ENCODE peak calls at places on chromosomes 2 and 18, in six cellular contexts. R is thyroid gland, N is cardiac muscle cell, H is tibial artery, W is adrenal gland, U is hepatocyte. J is an unnamed sample. For H3K4me1 and H3K9me3, the result is how much of the 10 kb centered on the place peaks cover.

GRCh38 chr18:63149200-63149587 is 170.4 kb downstream of the BCL2 start:
- DNase-seq in R (no peak), N (no peak), H (no peak), W (no peak), U (no peak), J (no peak)

GRCh38 chr18:13260114-13260926 is 41.8 kb downstream of the LDLRAD4 start:
- DNase-seq in R (peak), N (no peak), H (peak), W (peak), U (no peak), J (no peak)

GRCh38 chr2:43169987-43170732 is 56.2 kb downstream of the ZFP36L2 start:
- DNase-seq in R (no peak), N (peak), H (no peak), W (no peak), U (no peak), J (no peak)

GRCh38 chr18:76644580-76644979 is 149.5 kb upstream of the ZNF516 start:
- DNase-seq in R (no peak), N (no peak), H (no peak), W (no peak), U (no peak), J (no peak)

GRCh38 chr2:217994776-217995274 is 8.0 kb downstream of the TNS1 start:
- DNase-seq in R (peak), N (no peak), H (no peak), W (no peak), U (no peak), J (peak)

GRCh38 chr2:216559625-216560156 is 61.0 kb downstream of the RPL37A start:
- DNase-seq in R (no peak), N (no peak), H (no peak), W (no peak), U (no peak), J (no peak)

GRCh38 chr2:227411320-227411989 is 23.7 kb upstream of the SCYGR1 start:
- DNase-seq in R (no peak), N (no peak), H (no peak), W (no peak), U (no peak), J (no peak)

GRCh38 chr18:1526996-1527395 is 622.3 kb downstream of the ADCYAP1 start:
- DNase-seq in R (no peak), N (no peak), H (no peak), W (no peak), U (no peak), J (no peak)

GRCh38 chr2:241228081-241228859 is 39.8 kb downstream of the ANO7 start:
- DNase-seq in R (no peak), N (no peak), H (no peak), W (no peak), U (no peak), J (peak)

GRCh38 chr2:79984476-79984875 is 320.1 kb downstream of the LRRTM1 start:
- DNase-seq in R (no peak), N (no peak), H (no peak), W (no peak), U (no peak), J (no peak)

GRCh38 chr2:221480251-221480650 is 91.9 kb downstream of the EPHA4 start:
- DNase-seq in R (no peak), N (no peak), H (no peak), W (no peak), U (no peak), J (no peak)

GRCh38 chr2:217912030-217913024 is 90.5 kb downstream of the TNS1 start:
- DNase-seq in R (no peak), N (no peak), H (no peak), W (no peak), U (no peak), J (no peak)

GRCh38 chr18:10023853-10024638 is 110.2 kb downstream of the VAPA start:
- DNase-seq in R (no peak), N (no peak), H (no peak), W (peak), U (no peak), J (no peak)

GRCh38 chr2:77954931-77955330 is 432.8 kb upstream of the LRRTM4 start:
- DNase-seq in R (no peak), N (no peak), H (no peak), W (no peak), U (no peak), J (no peak)

GRCh38 chr2:201204655-201205515 is 21.9 kb downstream of the CASP10 start:
- DNase-seq in R (no peak), N (no peak), H (no peak), W (no peak), U (no peak), J (no peak)

GRCh38 chr2:216354236-216354788 is 18.0 kb downstream of the MARCHF4 start:
- DNase-seq in R (no peak), N (no peak), H (no peak), W (no peak), U (no peak), J (no peak)

GRCh38 chr2:218890369-218890768 is 9.7 kb downstream of the WNT10A start:
- DNase-seq in R (no peak), N (no peak), H (no peak), W (no peak), U (no peak), J (no peak)

GRCh38 chr2:19902272-19902730 is 518 bp upstream of the TTC32 start:
- DNase-seq in R (no peak), N (no peak), H (no peak), W (no peak), U (no peak), J (no peak)

GRCh38 chr2:240972636-240973521 is 25.5 kb upstream of the SNED1 start:
- DNase-seq in R (peak), N (no peak), H (no peak), W (no peak), U (no peak), J (peak)

GRCh38 chr2:134712736-134713495 is 5.9 kb downstream of the TMEM163 start:
- DNase-seq in R (no peak), N (no peak), H (no peak), W (no peak), U (no peak), J (no peak)

GRCh38 chr2:70089220-70089945 is 2.1 kb downstream of the PCBP1 start:
- DNase-seq in R (peak), N (peak), H (no peak), W (peak), U (peak), J (peak)

GRCh38 chr2:76641506-76641905 is 880.7 kb downstream of the LRRTM4 start:
- DNase-seq in R (no peak), N (no peak), H (no peak), W (no peak), U (no peak), J (no peak)

GRCh38 chr18:54983041-54983686 is 23.9 kb upstream of the CCDC68 start:
- DNase-seq in R (no peak), N (peak), H (no peak), W (no peak), U (peak), J (no peak)

DNA sequence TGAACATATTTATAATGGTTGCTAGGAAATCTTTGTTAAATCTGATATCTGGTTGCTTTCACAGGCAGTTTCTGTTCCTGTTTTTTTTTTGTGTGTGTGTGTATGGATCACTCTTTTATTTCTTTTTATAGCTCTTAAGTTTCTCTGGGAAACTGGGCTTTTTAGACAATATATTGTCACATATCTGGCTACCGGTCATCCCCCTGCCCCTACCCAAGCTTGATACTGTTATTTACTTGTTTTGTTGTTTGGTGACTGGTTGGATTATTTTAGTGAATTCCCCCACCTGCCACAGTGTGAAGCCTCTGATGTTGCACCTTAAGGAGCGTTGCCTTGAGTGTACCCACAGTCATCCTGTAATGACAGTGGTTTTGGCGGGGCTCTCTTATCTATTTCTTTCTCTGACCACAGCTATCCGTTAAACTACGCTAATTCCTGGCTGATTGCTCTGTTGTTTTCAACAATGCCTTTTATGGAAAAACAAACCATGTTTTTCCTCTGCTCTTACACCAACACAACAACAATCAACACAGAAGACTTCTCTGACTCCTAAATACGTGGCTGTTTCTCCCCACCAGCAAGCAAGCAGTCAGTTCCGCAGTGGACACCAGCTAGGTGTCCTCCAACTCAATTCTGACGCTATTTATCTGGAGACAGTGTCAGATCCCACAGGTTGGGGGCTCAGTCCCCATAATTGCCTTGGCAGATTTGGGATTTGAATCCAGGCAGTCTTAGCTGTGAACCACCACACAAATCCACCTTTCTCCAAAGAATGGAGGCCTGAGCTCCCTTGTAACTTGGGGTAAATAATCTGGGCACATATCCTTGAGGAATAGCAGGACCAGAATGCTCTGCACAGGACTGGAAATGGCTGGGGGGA is 10.9 kb downstream of the GNLY start:
- DNase-seq in R (no peak), N (no peak), H (no peak), W (peak), U (no peak), J (no peak)
- H3K4me1 ChIP-seq in R (half or more), N (under half), H (under half), W (half or more), U (under half), J (under half)

GRCh38 chr2:12857891-12858290 is 141.2 kb downstream of the TRIB2 start:
- DNase-seq in R (no peak), N (no peak), H (no peak), W (no peak), U (no peak), J (no peak)
- H3K9me3 ChIP-seq in R (under half), N (under half), H (under half), W (under half), U (under half), J (under half)

GRCh38 chr2:105381119-105381668 is 17.7 kb downstream of the FHL2 start:
- DNase-seq in R (no peak), N (no peak), H (no peak), W (peak), U (no peak), J (no peak)

GRCh38 chr2:105380432-105381118 is 18.3 kb downstream of the FHL2 start:
- DNase-seq in R (no peak), N (no peak), H (no peak), W (peak), U (no peak), J (no peak)

GRCh38 chr2:105378921-105379383 is 19.9 kb downstream of the FHL2 start:
- DNase-seq in R (no peak), N (no peak), H (no peak), W (peak), U (no peak), J (no peak)

GRCh38 chr2:105378276-105378840 is 20.5 kb downstream of the FHL2 start:
- DNase-seq in R (no peak), N (no peak), H (no peak), W (peak), U (no peak), J (no peak)

DNA sequence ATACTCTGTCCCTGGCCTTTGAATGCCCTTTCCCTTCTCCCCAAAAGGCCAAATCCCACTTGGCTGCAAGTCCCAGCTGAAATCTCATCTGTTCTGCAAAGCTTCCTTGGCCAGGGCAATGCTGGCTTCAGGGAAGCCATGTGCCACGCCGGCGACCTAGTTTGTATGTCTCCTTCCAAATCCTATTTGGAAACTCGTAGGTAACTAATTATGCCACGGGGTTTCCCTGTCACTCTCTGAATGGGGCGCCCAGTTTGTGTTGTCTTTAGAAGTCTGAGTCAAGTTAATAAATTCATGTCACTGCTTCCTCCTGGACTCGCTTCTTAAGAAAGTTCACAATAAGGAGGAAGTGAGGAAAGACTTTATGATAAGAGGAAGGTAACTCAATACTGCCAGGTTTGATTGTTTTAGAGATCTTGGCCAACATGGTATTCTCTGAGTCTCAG is 19.1 kb downstream of the FHL2 start:
- DNase-seq in R (no peak), N (no peak), H (no peak), W (peak), U (no peak), J (no peak)
- H3K4me1 ChIP-seq in R (under half), N (half or more), H (half or more), W (half or more), U (under half), J (half or more)

GRCh38 chr18:78926243-78926615 is 53.4 kb upstream of the SALL3 start:
- DNase-seq in R (no peak), N (no peak), H (no peak), W (no peak), U (no peak), J (no peak)
- H3K9me3 ChIP-seq in R (under half), N (under half), H (under half), W (under half), U (under half), J (under half)

GRCh38 chr2:156492979-156493378 is 56.8 kb downstream of the GPD2 start:
- DNase-seq in R (no peak), N (no peak), H (no peak), W (no peak), U (no peak), J (no peak)
- H3K4me1 ChIP-seq in R (under half), N (under half), H (under half), W (under half), U (under half), J (under half)

GRCh38 chr2:26144031-26144430 is 28.9 kb upstream of the GAREM2 start:
- DNase-seq in R (no peak), N (no peak), H (no peak), W (no peak), U (peak), J (no peak)
- H3K9me3 ChIP-seq in R (under half), N (under half), H (under half), W (under half), U (under half), J (under half)

GRCh38 chr2:189835855-189836558 is 51.8 kb downstream of the PMS1 start:
- DNase-seq in R (no peak), N (no peak), H (no peak), W (no peak), U (no peak), J (no peak)

GRCh38 chr2:189836644-189837043 is 52.4 kb downstream of the PMS1 start:
- DNase-seq in R (no peak), N (no peak), H (no peak), W (no peak), U (no peak), J (no peak)

GRCh38 chr2:189834059-189834458 is 49.8 kb downstream of the PMS1 start:
- DNase-seq in R (no peak), N (no peak), H (no peak), W (no peak), U (no peak), J (no peak)

GRCh38 chr2:189841019-189841418 is 56.8 kb downstream of the PMS1 start:
- DNase-seq in R (no peak), N (no peak), H (no peak), W (no peak), U (no peak), J (no peak)

DNA sequence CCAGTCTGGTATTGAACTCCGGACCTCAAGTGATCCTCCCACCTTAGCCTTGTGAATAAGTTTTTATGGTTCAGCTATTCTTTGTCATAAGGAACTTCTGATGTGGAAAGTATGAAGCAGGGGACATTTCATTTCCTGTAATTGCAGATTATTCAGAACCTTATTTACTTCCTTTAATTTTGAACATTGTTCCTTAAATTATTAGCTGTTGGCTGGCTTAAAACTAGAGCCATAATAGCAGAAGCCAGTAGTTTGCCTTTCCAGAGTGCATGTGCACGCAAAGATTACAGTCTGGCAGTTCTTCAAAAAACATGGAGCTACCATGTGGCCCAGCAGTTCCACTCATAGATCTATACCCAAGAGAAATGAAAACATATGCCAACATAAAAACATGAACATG is 53.1 kb downstream of the PMS1 start:
- DNase-seq in R (no peak), N (no peak), H (no peak), W (no peak), U (no peak), J (no peak)
- H3K4me1 ChIP-seq in R (under half), N (under half), H (under half), W (under half), U (under half), J (under half)

GRCh38 chr18:66825347-66825746 is 221.5 kb upstream of the CDH19 start:
- DNase-seq in R (no peak), N (no peak), H (no peak), W (no peak), U (no peak), J (no peak)
- H3K9me3 ChIP-seq in R (under half), N (under half), H (under half), W (under half), U (under half), J (under half)